ENCODE peak calls at places on chromosomes 13 and 19, in eight cellular contexts. M is NCI-H1048; K is AG04450; D is stimulated activated CD4-positive, alpha-beta T cell treated with anti-CD3 and anti-CD28 coated beads, Interleukin-4, amount 100 ng/mL, for 1 hour; H is stimulated activated effector memory CD8-positive, alpha-beta T cell treated with anti-CD3 and anti-CD28 coated beads, Interleukin-12 subunit alpha, Interleukin-12 subunit beta, amount 100 ng/mL, for 72 hours; X is HT1080; B is heart left ventricle; W is uterus. I is an unnamed sample.

GRCh38 chr19:2081873-2082810 is 14.0 kb downstream of the MOB3A start:
- DNase-seq in M (no peak), K (no peak), D (no peak), H (peak), X (no peak), B (no peak), W (no peak), I (peak)

GRCh38 chr13:33548065-33548464 is 262.5 kb upstream of the STARD13 start:
- DNase-seq in M (no peak), K (no peak), D (no peak), H (no peak), X (no peak), B (no peak), W (no peak), I (no peak)

GRCh38 chr13:24636776-24637175 is 43.4 kb upstream of the ATP12A start:
- DNase-seq in M (no peak), K (no peak), D (no peak), H (no peak), X (no peak), B (no peak), W (no peak), I (no peak)

GRCh38 chr13:40072663-40073120 is 417.2 kb downstream of the COG6 start:
- DNase-seq in M (no peak), K (no peak), D (no peak), H (no peak), X (no peak), B (no peak), W (no peak), I (no peak)

GRCh38 chr19:5801796-5802616 is 2.9 kb upstream of the NRTN start:
- DNase-seq in M (no peak), K (no peak), D (no peak), H (no peak), X (no peak), B (no peak), W (no peak), I (no peak)

GRCh38 chr19:18843960-18844359 is 12.2 kb downstream of the UPF1 start:
- DNase-seq in M (no peak), K (no peak), D (no peak), H (no peak), X (peak), B (no peak), W (no peak), I (no peak)

GRCh38 chr19:10018219-10018618 is 4.9 kb downstream of the RDH8 start:
- DNase-seq in M (no peak), K (no peak), D (no peak), H (no peak), X (peak), B (no peak), W (no peak), I (no peak)

GRCh38 chr19:18863843-18864362 is 32.1 kb downstream of the CERS1 start:
- DNase-seq in M (no peak), K (no peak), D (no peak), H (no peak), X (no peak), B (no peak), W (no peak), I (no peak)

GRCh38 chr13:62432906-62433305 is 1017.3 kb upstream of the PCDH20 start:
- DNase-seq in M (no peak), K (no peak), D (no peak), H (no peak), X (no peak), B (no peak), W (no peak), I (no peak)

GRCh38 chr19:3580156-3580955 is 4.9 kb upstream of the GIPC3 start:
- DNase-seq in M (no peak), K (peak), D (no peak), H (no peak), X (peak), B (no peak), W (no peak), I (no peak)

GRCh38 chr19:12208221-12208620 is 45.3 kb downstream of the ZNF136 start:
- DNase-seq in M (no peak), K (no peak), D (no peak), H (no peak), X (no peak), B (no peak), W (no peak), I (no peak)

GRCh38 chr19:811007-811434 is 10.7 kb downstream of the PLPPR3 start:
- DNase-seq in M (no peak), K (no peak), D (no peak), H (no peak), X (no peak), B (no peak), W (no peak), I (no peak)

GRCh38 chr19:7311911-7312310 is 17.7 kb upstream of the INSR start:
- DNase-seq in M (no peak), K (no peak), D (no peak), H (no peak), X (no peak), B (no peak), W (no peak), I (no peak)

GRCh38 chr13:42176286-42176685 is 95.7 kb upstream of the AKAP11 start:
- DNase-seq in M (no peak), K (no peak), D (no peak), H (no peak), X (no peak), B (no peak), W (no peak), I (no peak)

GRCh38 chr13:25836709-25837316 is 215.0 kb downstream of the SHISA2 start:
- DNase-seq in M (no peak), K (no peak), D (no peak), H (no peak), X (peak), B (no peak), W (no peak), I (no peak)

GRCh38 chr19:31727536-31727935 is 378.3 kb upstream of the TSHZ3 start:
- DNase-seq in M (no peak), K (no peak), D (no peak), H (no peak), X (no peak), B (no peak), W (no peak), I (no peak)

GRCh38 chr13:35496011-35496410 is 19.5 kb upstream of the MAB21L1 start:
- DNase-seq in M (no peak), K (no peak), D (no peak), H (no peak), X (no peak), B (no peak), W (no peak), I (no peak)

GRCh38 chr19:51317968-51318367 is 6.5 kb downstream of the IGLON5 start:
- DNase-seq in M (no peak), K (no peak), D (no peak), H (no peak), X (no peak), B (no peak), W (no peak), I (no peak)

GRCh38 chr13:101447852-101448251 is 4.6 kb upstream of the ITGBL1 start:
- DNase-seq in M (no peak), K (no peak), D (no peak), H (no peak), X (peak), B (no peak), W (no peak), I (no peak)

GRCh38 chr13:76884167-76884566 is 2.0 kb downstream of the KCTD12 start:
- DNase-seq in M (no peak), K (no peak), D (peak), H (no peak), X (no peak), B (no peak), W (peak), I (no peak)

GRCh38 chr19:4066682-4067395 is at the start of gene ZBTB7A:
- DNase-seq in M (peak), K (no peak), D (peak), H (peak), X (peak), B (peak), W (peak), I (peak)

GRCh38 chr13:63184693-63185092 is 1769.0 kb upstream of the PCDH20 start:
- DNase-seq in M (no peak), K (peak), D (no peak), H (no peak), X (peak), B (no peak), W (no peak), I (no peak)

GRCh38 chr19:3834349-3835054 is 34.3 kb downstream of the ZFR2 start:
- DNase-seq in M (no peak), K (no peak), D (no peak), H (no peak), X (no peak), B (no peak), W (no peak), I (no peak)

GRCh38 chr19:30596268-30596667 is 224.1 kb downstream of the ZNF536 start:
- DNase-seq in M (no peak), K (no peak), D (no peak), H (no peak), X (no peak), B (no peak), W (no peak), I (no peak)